ENCODE peak calls at places on chromosomes 7 and 10, in seven cellular contexts. J is kidney epithelial cell, D is heart right ventricle, H is body of pancreas, M is bronchial epithelial cell, R is fibroblast of lung, P is mucosa of descending colon. B is an unnamed sample.

GRCh38 chr7:69018200-69018599 is 580.1 kb upstream of the AUTS2 start:
- DNase-seq in J (no peak), D (no peak), H (no peak), M (no peak), R (no peak), P (no peak), B (no peak)

GRCh38 chr10:122455376-122456056 is 1.1 kb downstream of the ARMS2 start:
- DNase-seq in J (no peak), D (no peak), H (no peak), M (no peak), R (no peak), P (no peak), B (no peak)

GRCh38 chr7:33743594-33743993 is 161.7 kb upstream of the BMPER start:
- DNase-seq in J (no peak), D (no peak), H (no peak), M (peak), R (peak), P (no peak), B (peak)

GRCh38 chr7:76310102-76310957 is 7.9 kb downstream of the HSPB1 start:
- DNase-seq in J (no peak), D (no peak), H (peak), M (no peak), R (no peak), P (no peak), B (no peak)

GRCh38 chr7:122884186-122884585 is 2.1 kb downstream of the CADPS2 start:
- DNase-seq in J (no peak), D (no peak), H (peak), M (peak), R (no peak), P (no peak), B (no peak)

GRCh38 chr7:2732959-2733584 is 45.1 kb downstream of the AMZ1 start:
- DNase-seq in J (no peak), D (peak), H (peak), M (peak), R (peak), P (peak), B (peak)

GRCh38 chr7:1812693-1813393 is 142.8 kb downstream of the ELFN1 start:
- DNase-seq in J (no peak), D (no peak), H (no peak), M (no peak), R (no peak), P (no peak), B (no peak)

GRCh38 chr10:82668266-82668665 is 793.3 kb downstream of the NRG3 start:
- DNase-seq in J (no peak), D (no peak), H (no peak), M (no peak), R (peak), P (no peak), B (peak)

GRCh38 chr10:8919291-8919690 is 864.8 kb downstream of the GATA3 start:
- DNase-seq in J (no peak), D (no peak), H (no peak), M (no peak), R (peak), P (no peak), B (no peak)

GRCh38 chr10:127813290-127813689 is 76.3 kb downstream of the FOXI2 start:
- DNase-seq in J (no peak), D (no peak), H (no peak), M (peak), R (no peak), P (no peak), B (no peak)

GRCh38 chr7:140945940-140946339 is 21.2 kb upstream of the BRAF start:
- DNase-seq in J (no peak), D (no peak), H (no peak), M (no peak), R (no peak), P (no peak), B (no peak)

GRCh38 chr10:132878091-132878729 is 64.2 kb downstream of the CFAP46 start:
- DNase-seq in J (no peak), D (no peak), H (no peak), M (no peak), R (no peak), P (no peak), B (peak)

DNA sequence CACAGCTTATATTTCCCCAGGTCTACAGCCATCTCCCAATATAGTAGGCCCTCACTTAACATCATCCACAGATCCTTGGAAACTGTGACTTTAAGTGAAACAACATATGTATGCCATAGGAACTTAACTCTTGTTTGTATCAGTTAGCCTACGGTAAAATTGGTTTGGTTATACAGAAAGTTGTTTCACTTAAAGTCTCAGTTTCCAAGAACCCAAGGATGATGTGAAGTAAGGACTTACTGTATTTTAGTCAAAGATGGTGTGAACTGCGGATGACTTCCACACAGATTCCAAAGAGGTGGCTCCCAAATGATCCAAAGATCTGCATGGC is 56.4 kb upstream of the MRLN start:
- DNase-seq in J (no peak), D (no peak), H (no peak), M (no peak), R (no peak), P (no peak), B (no peak)
- TF ChIP-seq CTCF in J (no peak), D (no peak), H (no peak), M (no peak), R (no peak), P (no peak), B (no peak)

GRCh38 chr10:61662794-61663259 is at the start of gene CABCOCO1:
- DNase-seq in J (no peak), D (peak), H (peak), M (peak), R (peak), P (peak), B (peak)
- TF ChIP-seq CTCF in J (peak), D (no peak), H (peak), M (no peak), R (peak), P (no peak), B (no peak)

DNA sequence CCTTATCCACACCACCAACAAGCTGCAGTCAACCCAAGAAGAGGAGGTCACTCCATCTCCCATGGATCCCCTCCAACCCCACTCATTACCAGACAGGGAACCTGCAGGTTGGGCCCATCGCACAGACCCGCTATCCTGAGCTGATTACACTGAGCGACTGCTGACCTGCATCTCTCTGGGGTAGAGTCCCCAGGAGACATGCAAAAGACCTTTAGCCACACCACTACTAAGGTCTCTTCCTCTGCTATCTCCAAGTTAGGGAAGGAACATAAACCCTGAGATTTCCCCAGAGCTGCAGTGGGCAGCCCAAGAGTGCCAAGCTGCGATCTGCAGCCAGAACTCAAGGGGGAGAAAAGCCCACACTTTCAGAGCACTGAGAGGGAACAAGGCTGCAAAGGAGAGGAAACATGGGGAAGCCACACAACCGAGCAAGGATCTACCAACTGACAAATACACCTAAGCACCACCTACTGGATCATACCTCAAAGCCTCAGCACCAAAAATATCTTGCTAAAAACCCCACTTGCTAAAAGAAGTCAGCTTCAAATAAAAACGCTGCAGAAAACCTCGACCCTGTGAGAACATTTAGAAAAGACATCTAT is 298.2 kb downstream of the SORCS1 start:
- DNase-seq in J (no peak), D (no peak), H (no peak), M (no peak), R (no peak), P (no peak), B (no peak)
- TF ChIP-seq CTCF in J (no peak), D (no peak), H (no peak), M (no peak), R (no peak), P (no peak), B (no peak)

DNA sequence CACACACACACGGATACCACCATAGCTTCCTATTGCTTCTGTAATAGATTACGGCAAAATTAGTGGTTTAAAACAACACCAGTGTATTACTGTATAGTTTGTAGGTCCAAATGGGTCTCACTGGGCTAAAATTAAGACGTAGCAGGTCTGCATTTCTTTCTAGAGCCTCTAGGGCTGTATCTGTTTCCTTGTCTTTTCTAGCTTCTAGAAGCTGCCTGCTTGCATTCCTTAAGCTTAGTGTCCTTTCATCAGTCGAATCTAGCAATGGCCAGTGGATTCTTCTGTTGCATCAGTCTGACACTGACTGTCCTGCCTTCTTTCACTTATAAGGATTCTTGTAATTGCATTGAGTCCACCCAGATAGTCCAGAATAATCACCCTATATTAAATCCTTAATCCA is 882.3 kb downstream of the PCDH15 start:
- DNase-seq in J (no peak), D (no peak), H (no peak), M (no peak), R (no peak), P (no peak), B (no peak)
- TF ChIP-seq CTCF in J (no peak), D (no peak), H (no peak), M (no peak), R (no peak), P (no peak), B (no peak)

GRCh38 chr7:149883049-149883439 is 9.3 kb downstream of the ATP6V0E2 start:
- DNase-seq in J (no peak), D (no peak), H (no peak), M (no peak), R (no peak), P (no peak), B (no peak)
- TF ChIP-seq CTCF in J (no peak), D (no peak), H (no peak), M (no peak), R (no peak), P (no peak), B (no peak)

GRCh38 chr10:91433620-91434019 is 23.5 kb downstream of the HECTD2 start:
- DNase-seq in J (no peak), D (no peak), H (no peak), M (no peak), R (no peak), P (no peak), B (no peak)

GRCh38 chr10:91432175-91432574 is 22.0 kb downstream of the HECTD2 start:
- DNase-seq in J (no peak), D (no peak), H (no peak), M (no peak), R (no peak), P (no peak), B (no peak)

GRCh38 chr10:91435241-91435640 is 25.1 kb downstream of the HECTD2 start:
- DNase-seq in J (no peak), D (no peak), H (no peak), M (no peak), R (no peak), P (no peak), B (no peak)

DNA sequence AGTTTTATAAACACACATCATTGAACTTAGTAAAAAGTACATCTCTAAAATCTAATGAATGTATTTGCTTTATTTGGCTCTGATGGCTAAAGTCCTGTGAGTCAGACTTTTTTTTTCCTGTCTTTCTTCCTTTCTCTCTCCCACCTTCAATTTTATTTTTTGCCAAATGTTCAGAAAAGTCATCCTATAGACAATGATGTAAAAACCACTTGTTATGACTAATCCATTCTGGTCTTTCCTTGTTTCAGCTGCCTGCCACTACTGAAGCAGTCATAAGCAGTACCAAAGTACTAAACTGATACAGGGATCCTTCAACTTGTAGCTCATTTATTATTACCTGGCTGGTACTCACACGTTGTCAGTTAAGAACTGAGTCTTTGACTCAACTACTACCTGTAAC is 23.9 kb downstream of the HECTD2 start:
- DNase-seq in J (no peak), D (no peak), H (no peak), M (peak), R (peak), P (no peak), B (no peak)
- TF ChIP-seq CTCF in J (no peak), D (no peak), H (no peak), M (no peak), R (no peak), P (no peak), B (no peak)

GRCh38 chr10:79316671-79317431 is 30.4 kb upstream of the PPIF start:
- DNase-seq in J (no peak), D (no peak), H (no peak), M (no peak), R (peak), P (peak), B (peak)
- TF ChIP-seq CTCF in J (peak), D (no peak), H (no peak), M (peak), R (no peak), P (no peak), B (no peak)

DNA sequence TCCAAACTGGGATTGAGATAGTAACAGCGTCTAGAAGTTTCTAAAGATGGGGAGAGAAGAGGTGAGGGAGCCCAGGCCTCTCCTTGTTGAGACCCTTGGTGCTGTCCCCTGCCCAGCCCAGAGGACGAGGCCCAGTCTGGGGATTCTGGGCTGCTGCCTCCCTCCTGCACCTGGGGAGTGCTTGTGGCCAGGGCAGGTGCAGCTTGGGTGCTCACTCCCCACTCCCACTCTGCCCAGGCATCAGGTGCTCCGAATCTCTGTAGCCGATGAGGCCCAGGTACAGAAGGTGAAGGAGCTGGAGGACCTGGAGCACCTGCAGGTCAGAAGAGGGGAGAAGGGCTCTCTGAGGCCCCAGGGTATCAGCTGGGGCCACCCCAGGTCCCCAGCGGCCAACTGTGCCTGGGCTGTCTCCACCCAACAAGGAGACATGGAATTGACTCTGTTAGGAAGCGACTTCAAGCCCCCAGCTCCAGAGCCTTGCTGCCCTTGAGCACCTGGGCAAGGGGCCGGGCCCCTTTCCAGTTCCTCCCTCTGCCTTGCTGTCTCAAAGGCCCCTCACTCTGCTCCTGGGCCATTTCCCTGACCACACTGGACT is 664 bp downstream of the CPA1 start:
- DNase-seq in J (no peak), D (no peak), H (peak), M (no peak), R (no peak), P (no peak), B (no peak)
- TF ChIP-seq CTCF in J (no peak), D (no peak), H (no peak), M (no peak), R (no peak), P (no peak), B (no peak)

GRCh38 chr7:136293841-136294391 is 316.8 kb upstream of the MTPN start:
- DNase-seq in J (no peak), D (no peak), H (no peak), M (no peak), R (no peak), P (no peak), B (no peak)

GRCh38 chr7:136292365-136292764 is 315.2 kb upstream of the MTPN start:
- DNase-seq in J (no peak), D (no peak), H (no peak), M (no peak), R (no peak), P (no peak), B (no peak)

GRCh38 chr7:136293272-136293671 is 316.1 kb upstream of the MTPN start:
- DNase-seq in J (no peak), D (no peak), H (no peak), M (no peak), R (no peak), P (no peak), B (no peak)

DNA sequence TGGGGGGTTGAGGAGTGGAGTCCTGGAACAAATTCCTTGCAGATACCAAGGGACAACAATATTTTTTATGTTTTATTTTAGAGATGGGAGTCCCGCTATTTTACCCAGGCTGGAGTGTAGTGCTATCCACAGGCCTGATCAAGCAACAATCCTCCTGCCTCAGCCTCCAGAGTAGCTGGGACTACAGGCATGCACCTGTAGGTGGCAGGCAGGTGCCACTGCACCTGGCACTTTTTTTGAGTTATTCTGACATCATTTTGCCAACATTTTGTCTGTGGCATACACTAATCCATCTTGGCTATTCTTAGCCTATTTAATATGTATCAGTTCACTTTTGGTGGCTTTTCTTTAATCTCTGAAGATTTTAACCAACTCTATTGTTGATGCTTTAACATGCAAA is 317.8 kb upstream of the MTPN start:
- DNase-seq in J (no peak), D (no peak), H (no peak), M (no peak), R (no peak), P (no peak), B (no peak)
- TF ChIP-seq CTCF in J (no peak), D (no peak), H (no peak), M (no peak), R (no peak), P (no peak), B (no peak)